ENCODE peak calls at places on chromosomes 5 and 9, in nine cellular contexts. One of them, this sample, is unnamed.
A peak's percentile ranks its signal among the peaks of the same experiment; 100 is the strongest.

GRCh38 chr5:147887925-147888324 is 9.4 kb downstream of the SCGB3A2 start:
- DNase-seq in GM13977: no peak
- DNase-seq in fibroblast of mammary gland: peak; percentile 59
- DNase-seq in type B pancreatic cell: no peak
- DNase-seq in A673: no peak
- DNase-seq in AG04450: no peak
- DNase-seq in fibroblast of pulmonary artery: peak; percentile 14
- DNase-seq in RWPE1: peak; percentile 70
- DNase-seq in MM.1S: no peak
- DNase-seq in this sample: peak; percentile 56

GRCh38 chr5:135016926-135017325 is 17.1 kb downstream of the PITX1 start:
- DNase-seq in fibroblast of pulmonary artery: no peak
- DNase-seq in GM13977: no peak
- DNase-seq in fibroblast of mammary gland: no peak
- DNase-seq in type B pancreatic cell: peak; percentile 45
- DNase-seq in A673: no peak
- DNase-seq in MM.1S: no peak
- DNase-seq in AG04450: no peak
- DNase-seq in RWPE1: no peak
- DNase-seq in this sample: no peak

GRCh38 chr9:3200331-3200774 is 325.4 kb downstream of the RFX3 start:
- DNase-seq in A673: no peak
- DNase-seq in MM.1S: no peak
- DNase-seq in fibroblast of mammary gland: peak; percentile 90
- DNase-seq in RWPE1: no peak
- DNase-seq in AG04450: no peak
- DNase-seq in GM13977: no peak
- DNase-seq in fibroblast of pulmonary artery: no peak
- DNase-seq in type B pancreatic cell: no peak
- DNase-seq in this sample: no peak

GRCh38 chr5:134026521-134027202 is 21.9 kb upstream of the VDAC1 start:
- DNase-seq in AG04450: peak; percentile 29
- DNase-seq in MM.1S: peak; percentile 69
- DNase-seq in A673: peak; percentile 81
- DNase-seq in GM13977: peak; percentile 78
- DNase-seq in RWPE1: peak; percentile 87
- DNase-seq in fibroblast of pulmonary artery: peak; percentile 74
- DNase-seq in fibroblast of mammary gland: peak; percentile 72
- DNase-seq in type B pancreatic cell: no peak
- DNase-seq in this sample: peak; percentile 86

GRCh38 chr9:125536184-125537152 is 170.5 kb downstream of the MAPKAP1 start:
- DNase-seq in AG04450: no peak
- DNase-seq in A673: peak; percentile 39
- DNase-seq in MM.1S: no peak
- DNase-seq in GM13977: no peak
- DNase-seq in fibroblast of mammary gland: no peak
- DNase-seq in RWPE1: peak; percentile 70
- DNase-seq in fibroblast of pulmonary artery: no peak
- DNase-seq in type B pancreatic cell: no peak
- DNase-seq in this sample: peak; percentile 65

GRCh38 chr5:31987985-31988710 is 186.0 kb downstream of the GOLPH3 start:
- DNase-seq in RWPE1: peak; percentile 92
- DNase-seq in AG04450: peak; percentile 64
- DNase-seq in fibroblast of mammary gland: peak; percentile 96
- DNase-seq in A673: peak; percentile 70
- DNase-seq in MM.1S: no peak
- DNase-seq in type B pancreatic cell: no peak
- DNase-seq in fibroblast of pulmonary artery: peak; percentile 90
- DNase-seq in GM13977: no peak
- DNase-seq in this sample: peak; percentile 98

GRCh38 chr9:36966371-36967097 is 67.5 kb downstream of the PAX5 start:
- DNase-seq in RWPE1: no peak
- DNase-seq in A673: no peak
- DNase-seq in MM.1S: no peak
- DNase-seq in GM13977: no peak
- DNase-seq in type B pancreatic cell: no peak
- DNase-seq in AG04450: no peak
- DNase-seq in fibroblast of mammary gland: no peak
- DNase-seq in fibroblast of pulmonary artery: no peak
- DNase-seq in this sample: no peak

GRCh38 chr9:98306384-98307145 is 51.1 kb upstream of the TBC1D2 start:
- DNase-seq in MM.1S: no peak
- DNase-seq in A673: no peak
- DNase-seq in GM13977: no peak
- DNase-seq in fibroblast of mammary gland: no peak
- DNase-seq in AG04450: no peak
- DNase-seq in fibroblast of pulmonary artery: peak; percentile 43
- DNase-seq in RWPE1: no peak
- DNase-seq in type B pancreatic cell: no peak
- DNase-seq in this sample: no peak

GRCh38 chr9:101487443-101487855 is 46.2 kb upstream of the RNF20 start:
- DNase-seq in fibroblast of pulmonary artery: no peak
- DNase-seq in RWPE1: peak; percentile 26
- DNase-seq in fibroblast of mammary gland: no peak
- DNase-seq in GM13977: no peak
- DNase-seq in AG04450: no peak
- DNase-seq in MM.1S: no peak
- DNase-seq in A673: no peak
- DNase-seq in type B pancreatic cell: no peak
- DNase-seq in this sample: no peak

GRCh38 chr5:136467632-136468031 is 102.3 kb upstream of the TRPC7 start:
- DNase-seq in A673: no peak
- DNase-seq in fibroblast of mammary gland: no peak
- DNase-seq in MM.1S: no peak
- DNase-seq in AG04450: no peak
- DNase-seq in fibroblast of pulmonary artery: no peak
- DNase-seq in GM13977: no peak
- DNase-seq in RWPE1: no peak
- DNase-seq in type B pancreatic cell: no peak
- DNase-seq in this sample: no peak

GRCh38 chr9:98775831-98776441 is 20.4 kb downstream of the ANKS6 start:
- DNase-seq in RWPE1: peak; percentile 73
- DNase-seq in GM13977: peak; percentile 85
- DNase-seq in fibroblast of pulmonary artery: peak; percentile 83
- DNase-seq in type B pancreatic cell: no peak
- DNase-seq in fibroblast of mammary gland: peak; percentile 76
- DNase-seq in A673: peak; percentile 80
- DNase-seq in AG04450: peak; percentile 52
- DNase-seq in MM.1S: peak; percentile 62
- DNase-seq in this sample: peak; percentile 70

GRCh38 chr9:98993570-98993945 is 49.9 kb downstream of the COL15A1 start:
- DNase-seq in type B pancreatic cell: peak; percentile 36
- DNase-seq in GM13977: peak; percentile 71
- DNase-seq in AG04450: no peak
- DNase-seq in fibroblast of mammary gland: no peak
- DNase-seq in RWPE1: no peak
- DNase-seq in MM.1S: no peak
- DNase-seq in fibroblast of pulmonary artery: no peak
- DNase-seq in A673: no peak
- DNase-seq in this sample: peak; percentile 20

GRCh38 chr9:4821994-4822544 is 29.3 kb downstream of the RCL1 start:
- DNase-seq in A673: no peak
- DNase-seq in RWPE1: no peak
- DNase-seq in AG04450: no peak
- DNase-seq in fibroblast of mammary gland: no peak
- DNase-seq in GM13977: no peak
- DNase-seq in MM.1S: no peak
- DNase-seq in fibroblast of pulmonary artery: no peak
- DNase-seq in type B pancreatic cell: no peak
- DNase-seq in this sample: no peak

GRCh38 chr5:68299575-68299974 is 84.0 kb downstream of the PIK3R1 start:
- DNase-seq in MM.1S: no peak
- DNase-seq in fibroblast of pulmonary artery: no peak
- DNase-seq in GM13977: no peak
- DNase-seq in fibroblast of mammary gland: no peak
- DNase-seq in type B pancreatic cell: no peak
- DNase-seq in RWPE1: no peak
- DNase-seq in AG04450: no peak
- DNase-seq in A673: no peak
- DNase-seq in this sample: no peak

GRCh38 chr5:54678737-54679136 is 161.2 kb downstream of the SNX18 start:
- DNase-seq in AG04450: no peak
- DNase-seq in RWPE1: no peak
- DNase-seq in fibroblast of pulmonary artery: no peak
- DNase-seq in type B pancreatic cell: no peak
- DNase-seq in fibroblast of mammary gland: no peak
- DNase-seq in A673: no peak
- DNase-seq in MM.1S: no peak
- DNase-seq in GM13977: no peak
- DNase-seq in this sample: no peak
- TF ChIP-seq CTCF in AG04450: no peak
- TF ChIP-seq CTCF in RWPE1: no peak
- TF ChIP-seq CTCF in fibroblast of pulmonary artery: no peak
- TF ChIP-seq CTCF in type B pancreatic cell: no peak
- TF ChIP-seq CTCF in fibroblast of mammary gland: no peak
- TF ChIP-seq CTCF in A673: no peak
- TF ChIP-seq CTCF in MM.1S: no peak
- TF ChIP-seq CTCF in GM13977: no peak
- TF ChIP-seq CTCF in this sample: no peak

DNA sequence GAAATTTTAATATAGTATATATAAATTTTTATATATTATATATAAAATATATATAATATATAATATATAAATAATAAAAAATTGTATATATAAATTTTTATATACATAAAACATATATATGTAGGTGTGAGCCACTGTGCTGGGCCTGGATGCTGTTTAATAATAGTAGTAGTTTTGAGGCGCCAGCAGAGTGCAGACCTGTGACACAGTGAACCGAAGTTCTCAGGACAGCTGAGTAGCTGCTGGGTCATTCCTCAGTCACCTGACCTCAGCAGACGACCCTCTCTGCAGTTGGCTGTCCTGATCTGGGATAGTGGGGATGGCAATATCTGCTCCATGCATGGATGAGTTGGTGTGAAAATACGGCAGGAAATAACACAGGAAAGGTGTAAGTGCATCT is 3.3 kb upstream of the SNX18 start:
- DNase-seq in fibroblast of mammary gland: peak; percentile 45
- DNase-seq in RWPE1: no peak
- DNase-seq in AG04450: no peak
- DNase-seq in A673: peak; percentile 38
- DNase-seq in fibroblast of pulmonary artery: no peak
- DNase-seq in GM13977: no peak
- DNase-seq in type B pancreatic cell: no peak
- DNase-seq in MM.1S: peak; percentile 46
- DNase-seq in this sample: peak; percentile 28
- TF ChIP-seq CTCF in fibroblast of mammary gland: no peak
- TF ChIP-seq CTCF in RWPE1: no peak
- TF ChIP-seq CTCF in AG04450: no peak
- TF ChIP-seq CTCF in A673: no peak
- TF ChIP-seq CTCF in fibroblast of pulmonary artery: no peak
- TF ChIP-seq CTCF in GM13977: no peak
- TF ChIP-seq CTCF in type B pancreatic cell: peak; percentile 16
- TF ChIP-seq CTCF in MM.1S: no peak
- TF ChIP-seq CTCF in this sample: no peak

GRCh38 chr9:136140046-136140445 is 21.4 kb upstream of the TMEM250 start:
- DNase-seq in A673: no peak
- DNase-seq in MM.1S: no peak
- DNase-seq in AG04450: no peak
- DNase-seq in fibroblast of mammary gland: no peak
- DNase-seq in fibroblast of pulmonary artery: no peak
- DNase-seq in GM13977: no peak
- DNase-seq in RWPE1: no peak
- DNase-seq in type B pancreatic cell: no peak
- DNase-seq in this sample: no peak

GRCh38 chr9:136140966-136141365 is 22.3 kb upstream of the TMEM250 start:
- DNase-seq in fibroblast of pulmonary artery: peak; percentile 37
- DNase-seq in AG04450: no peak
- DNase-seq in type B pancreatic cell: no peak
- DNase-seq in RWPE1: no peak
- DNase-seq in MM.1S: no peak
- DNase-seq in A673: no peak
- DNase-seq in fibroblast of mammary gland: peak; percentile 10
- DNase-seq in GM13977: no peak
- DNase-seq in this sample: no peak

GRCh38 chr9:136136526-136136925 is 17.9 kb upstream of the TMEM250 start:
- DNase-seq in type B pancreatic cell: no peak
- DNase-seq in fibroblast of mammary gland: no peak
- DNase-seq in GM13977: no peak
- DNase-seq in RWPE1: no peak
- DNase-seq in AG04450: no peak
- DNase-seq in MM.1S: no peak
- DNase-seq in A673: no peak
- DNase-seq in fibroblast of pulmonary artery: no peak
- DNase-seq in this sample: no peak

GRCh38 chr9:136137321-136138054 is 18.8 kb upstream of the TMEM250 start:
- DNase-seq in MM.1S: no peak
- DNase-seq in RWPE1: no peak
- DNase-seq in GM13977: no peak
- DNase-seq in type B pancreatic cell: no peak
- DNase-seq in fibroblast of pulmonary artery: no peak
- DNase-seq in A673: no peak
- DNase-seq in fibroblast of mammary gland: no peak
- DNase-seq in AG04450: no peak
- DNase-seq in this sample: no peak

DNA sequence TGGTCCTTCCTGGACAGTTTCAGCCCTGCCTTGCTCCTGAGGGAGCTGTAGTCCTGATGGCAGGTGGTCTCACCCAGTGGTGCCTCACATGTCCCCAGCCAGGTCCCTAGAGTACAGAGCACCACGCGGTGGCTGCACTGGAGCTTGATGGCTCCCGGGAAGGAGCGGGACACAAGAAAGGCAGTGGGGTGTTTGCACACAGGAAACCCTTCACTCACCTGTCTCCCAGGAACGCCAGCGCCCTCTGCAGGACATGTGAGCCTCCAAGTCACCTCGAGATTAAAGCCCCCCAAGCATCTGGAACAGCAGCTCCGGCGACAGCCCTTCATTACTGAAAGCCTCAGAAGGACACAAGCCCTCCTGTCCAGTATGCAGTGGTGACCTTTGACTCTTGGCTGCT is 19.9 kb upstream of the TMEM250 start:
- DNase-seq in GM13977: no peak
- DNase-seq in A673: peak; percentile 77
- DNase-seq in MM.1S: no peak
- DNase-seq in AG04450: no peak
- DNase-seq in RWPE1: no peak
- DNase-seq in fibroblast of mammary gland: peak; percentile 21
- DNase-seq in type B pancreatic cell: no peak
- DNase-seq in fibroblast of pulmonary artery: peak; percentile 8
- DNase-seq in this sample: peak; percentile 54
- TF ChIP-seq CTCF in GM13977: peak; percentile 40
- TF ChIP-seq CTCF in A673: peak; percentile 78
- TF ChIP-seq CTCF in MM.1S: peak; percentile 34
- TF ChIP-seq CTCF in AG04450: peak; percentile 23
- TF ChIP-seq CTCF in RWPE1: peak; percentile 28
- TF ChIP-seq CTCF in fibroblast of mammary gland: peak; percentile 40
- TF ChIP-seq CTCF in type B pancreatic cell: peak; percentile 56
- TF ChIP-seq CTCF in fibroblast of pulmonary artery: peak; percentile 44
- TF ChIP-seq CTCF in this sample: no peak

GRCh38 chr9:77293949-77294348 is 116.6 kb downstream of the VPS13A start:
- DNase-seq in fibroblast of mammary gland: no peak
- DNase-seq in A673: no peak
- DNase-seq in RWPE1: no peak
- DNase-seq in GM13977: no peak
- DNase-seq in type B pancreatic cell: no peak
- DNase-seq in AG04450: no peak
- DNase-seq in fibroblast of pulmonary artery: no peak
- DNase-seq in MM.1S: no peak
- DNase-seq in this sample: no peak

GRCh38 chr9:77290373-77290772 is 113.0 kb downstream of the VPS13A start:
- DNase-seq in fibroblast of pulmonary artery: peak; percentile 20
- DNase-seq in A673: no peak
- DNase-seq in GM13977: no peak
- DNase-seq in type B pancreatic cell: no peak
- DNase-seq in AG04450: no peak
- DNase-seq in RWPE1: no peak
- DNase-seq in MM.1S: no peak
- DNase-seq in fibroblast of mammary gland: no peak
- DNase-seq in this sample: no peak

GRCh38 chr9:77291714-77292113 is 114.4 kb downstream of the VPS13A start:
- DNase-seq in AG04450: no peak
- DNase-seq in type B pancreatic cell: no peak
- DNase-seq in RWPE1: peak; percentile 48
- DNase-seq in fibroblast of mammary gland: peak; percentile 42
- DNase-seq in A673: peak; percentile 75
- DNase-seq in MM.1S: no peak
- DNase-seq in fibroblast of pulmonary artery: peak; percentile 50
- DNase-seq in GM13977: no peak
- DNase-seq in this sample: peak; percentile 65
- TF ChIP-seq CTCF in AG04450: peak; percentile 60
- TF ChIP-seq CTCF in type B pancreatic cell: peak; percentile 61
- TF ChIP-seq CTCF in RWPE1: peak; percentile 13
- TF ChIP-seq CTCF in fibroblast of mammary gland: peak; percentile 63
- TF ChIP-seq CTCF in A673: peak; percentile 71
- TF ChIP-seq CTCF in MM.1S: peak; percentile 40
- TF ChIP-seq CTCF in fibroblast of pulmonary artery: peak; percentile 55
- TF ChIP-seq CTCF in GM13977: no peak
- TF ChIP-seq CTCF in this sample: peak; percentile 53

This sample was measured in MCF 10A.